ENCODE peak calls at places on chromosomes 5 and 9, in ten cellular contexts. One of them, this sample, is unnamed.

GRCh38 chr5:128566170-128566569 is 28.1 kb upstream of the FBN2 start:
- DNase-seq in GM06990: no peak
- DNase-seq in lower leg skin: no peak
- DNase-seq in stimulated activated naive B cell treated with anti-CD40 and anti-IgM and Interleukin-4, amounts not matched to agents 10 μg/mL and 1 μg/mL and 100 μg/mL, for 72 hours: no peak
- DNase-seq in heart right ventricle: no peak
- DNase-seq in NCI-H2171: no peak
- DNase-seq in uterus: no peak
- DNase-seq in GM12878: no peak
- DNase-seq in aorta: no peak
- DNase-seq in activated gamma-delta T cell treated with Interleukin-2 at 50 U/mL for 16 hours: no peak
- DNase-seq in this sample: no peak

GRCh38 chr9:122133263-122133983 is 26.2 kb downstream of the NDUFA8 start:
- DNase-seq in GM06990: no peak
- DNase-seq in GM12878: no peak
- DNase-seq in activated gamma-delta T cell treated with Interleukin-2 at 50 U/mL for 16 hours: no peak
- DNase-seq in aorta: no peak
- DNase-seq in stimulated activated naive B cell treated with anti-CD40 and anti-IgM and Interleukin-4, amounts not matched to agents 10 μg/mL and 1 μg/mL and 100 μg/mL, for 72 hours: no peak
- DNase-seq in lower leg skin: peak; percentile 86
- DNase-seq in heart right ventricle: peak; percentile 66
- DNase-seq in uterus: peak; percentile 73
- DNase-seq in NCI-H2171: no peak
- DNase-seq in this sample: no peak

GRCh38 chr9:88657893-88658292 is 122.9 kb downstream of the NXNL2 start:
- DNase-seq in lower leg skin: no peak
- DNase-seq in aorta: no peak
- DNase-seq in NCI-H2171: no peak
- DNase-seq in GM06990: no peak
- DNase-seq in heart right ventricle: no peak
- DNase-seq in uterus: no peak
- DNase-seq in activated gamma-delta T cell treated with Interleukin-2 at 50 U/mL for 16 hours: no peak
- DNase-seq in GM12878: no peak
- DNase-seq in stimulated activated naive B cell treated with anti-CD40 and anti-IgM and Interleukin-4, amounts not matched to agents 10 μg/mL and 1 μg/mL and 100 μg/mL, for 72 hours: no peak
- DNase-seq in this sample: no peak

GRCh38 chr5:22835630-22836029 is 17.5 kb downstream of the CDH12 start:
- DNase-seq in aorta: no peak
- DNase-seq in activated gamma-delta T cell treated with Interleukin-2 at 50 U/mL for 16 hours: no peak
- DNase-seq in stimulated activated naive B cell treated with anti-CD40 and anti-IgM and Interleukin-4, amounts not matched to agents 10 μg/mL and 1 μg/mL and 100 μg/mL, for 72 hours: no peak
- DNase-seq in heart right ventricle: no peak
- DNase-seq in GM06990: no peak
- DNase-seq in GM12878: no peak
- DNase-seq in uterus: no peak
- DNase-seq in lower leg skin: no peak
- DNase-seq in NCI-H2171: peak; percentile 46
- DNase-seq in this sample: no peak

GRCh38 chr5:143314664-143315063 is 88.8 kb downstream of the NR3C1 start:
- DNase-seq in lower leg skin: no peak
- DNase-seq in aorta: no peak
- DNase-seq in activated gamma-delta T cell treated with Interleukin-2 at 50 U/mL for 16 hours: no peak
- DNase-seq in GM06990: no peak
- DNase-seq in uterus: no peak
- DNase-seq in NCI-H2171: no peak
- DNase-seq in GM12878: no peak
- DNase-seq in heart right ventricle: no peak
- DNase-seq in stimulated activated naive B cell treated with anti-CD40 and anti-IgM and Interleukin-4, amounts not matched to agents 10 μg/mL and 1 μg/mL and 100 μg/mL, for 72 hours: no peak
- DNase-seq in this sample: no peak

GRCh38 chr5:1199649-1200494 is 1.5 kb upstream of the SLC6A19 start:
- DNase-seq in lower leg skin: no peak
- DNase-seq in stimulated activated naive B cell treated with anti-CD40 and anti-IgM and Interleukin-4, amounts not matched to agents 10 μg/mL and 1 μg/mL and 100 μg/mL, for 72 hours: no peak
- DNase-seq in uterus: no peak
- DNase-seq in GM12878: no peak
- DNase-seq in activated gamma-delta T cell treated with Interleukin-2 at 50 U/mL for 16 hours: no peak
- DNase-seq in aorta: peak; percentile 57
- DNase-seq in GM06990: no peak
- DNase-seq in NCI-H2171: no peak
- DNase-seq in heart right ventricle: no peak
- DNase-seq in this sample: no peak

GRCh38 chr5:40685191-40685590 is 5.5 kb downstream of the PTGER4 start:
- DNase-seq in uterus: no peak
- DNase-seq in activated gamma-delta T cell treated with Interleukin-2 at 50 U/mL for 16 hours: no peak
- DNase-seq in stimulated activated naive B cell treated with anti-CD40 and anti-IgM and Interleukin-4, amounts not matched to agents 10 μg/mL and 1 μg/mL and 100 μg/mL, for 72 hours: no peak
- DNase-seq in heart right ventricle: no peak
- DNase-seq in NCI-H2171: no peak
- DNase-seq in GM12878: no peak
- DNase-seq in lower leg skin: no peak
- DNase-seq in GM06990: no peak
- DNase-seq in aorta: no peak
- DNase-seq in this sample: no peak

GRCh38 chr5:61777292-61777691 is 445.2 kb downstream of the ZSWIM6 start:
- DNase-seq in stimulated activated naive B cell treated with anti-CD40 and anti-IgM and Interleukin-4, amounts not matched to agents 10 μg/mL and 1 μg/mL and 100 μg/mL, for 72 hours: no peak
- DNase-seq in uterus: no peak
- DNase-seq in GM12878: no peak
- DNase-seq in GM06990: no peak
- DNase-seq in aorta: no peak
- DNase-seq in activated gamma-delta T cell treated with Interleukin-2 at 50 U/mL for 16 hours: no peak
- DNase-seq in NCI-H2171: no peak
- DNase-seq in lower leg skin: no peak
- DNase-seq in heart right ventricle: no peak
- DNase-seq in this sample: no peak

GRCh38 chr9:69611221-69611620 is 61.0 kb downstream of the APBA1 start:
- DNase-seq in uterus: no peak
- DNase-seq in heart right ventricle: no peak
- DNase-seq in NCI-H2171: no peak
- DNase-seq in GM12878: no peak
- DNase-seq in stimulated activated naive B cell treated with anti-CD40 and anti-IgM and Interleukin-4, amounts not matched to agents 10 μg/mL and 1 μg/mL and 100 μg/mL, for 72 hours: no peak
- DNase-seq in activated gamma-delta T cell treated with Interleukin-2 at 50 U/mL for 16 hours: no peak
- DNase-seq in lower leg skin: no peak
- DNase-seq in aorta: no peak
- DNase-seq in GM06990: no peak
- DNase-seq in this sample: no peak

GRCh38 chr5:79378510-79379186 is 135.3 kb downstream of the HOMER1 start:
- DNase-seq in uterus: no peak
- DNase-seq in activated gamma-delta T cell treated with Interleukin-2 at 50 U/mL for 16 hours: no peak
- DNase-seq in aorta: no peak
- DNase-seq in GM06990: no peak
- DNase-seq in GM12878: no peak
- DNase-seq in lower leg skin: no peak
- DNase-seq in heart right ventricle: peak; percentile 9
- DNase-seq in NCI-H2171: no peak
- DNase-seq in stimulated activated naive B cell treated with anti-CD40 and anti-IgM and Interleukin-4, amounts not matched to agents 10 μg/mL and 1 μg/mL and 100 μg/mL, for 72 hours: no peak
- DNase-seq in this sample: no peak

GRCh38 chr5:60184599-60184998 is 291.1 kb upstream of the PDE4D start:
- DNase-seq in aorta: no peak
- DNase-seq in NCI-H2171: no peak
- DNase-seq in heart right ventricle: no peak
- DNase-seq in lower leg skin: no peak
- DNase-seq in stimulated activated naive B cell treated with anti-CD40 and anti-IgM and Interleukin-4, amounts not matched to agents 10 μg/mL and 1 μg/mL and 100 μg/mL, for 72 hours: no peak
- DNase-seq in uterus: no peak
- DNase-seq in GM06990: no peak
- DNase-seq in activated gamma-delta T cell treated with Interleukin-2 at 50 U/mL for 16 hours: no peak
- DNase-seq in GM12878: no peak
- DNase-seq in this sample: no peak

GRCh38 chr5:124642148-124642547 is 104.3 kb downstream of the ZNF608 start:
- DNase-seq in stimulated activated naive B cell treated with anti-CD40 and anti-IgM and Interleukin-4, amounts not matched to agents 10 μg/mL and 1 μg/mL and 100 μg/mL, for 72 hours: no peak
- DNase-seq in GM12878: no peak
- DNase-seq in uterus: no peak
- DNase-seq in heart right ventricle: no peak
- DNase-seq in NCI-H2171: no peak
- DNase-seq in activated gamma-delta T cell treated with Interleukin-2 at 50 U/mL for 16 hours: no peak
- DNase-seq in GM06990: no peak
- DNase-seq in lower leg skin: no peak
- DNase-seq in aorta: no peak
- DNase-seq in this sample: no peak

GRCh38 chr5:59038169-59039002 is 455.5 kb downstream of the RAB3C start:
- DNase-seq in GM12878: no peak
- DNase-seq in uterus: no peak
- DNase-seq in aorta: no peak
- DNase-seq in NCI-H2171: no peak
- DNase-seq in stimulated activated naive B cell treated with anti-CD40 and anti-IgM and Interleukin-4, amounts not matched to agents 10 μg/mL and 1 μg/mL and 100 μg/mL, for 72 hours: no peak
- DNase-seq in GM06990: no peak
- DNase-seq in heart right ventricle: peak; percentile 14
- DNase-seq in lower leg skin: no peak
- DNase-seq in activated gamma-delta T cell treated with Interleukin-2 at 50 U/mL for 16 hours: peak; percentile 21
- DNase-seq in this sample: no peak

GRCh38 chr5:68709229-68709628 is 384.6 kb upstream of the SLC30A5 start:
- DNase-seq in heart right ventricle: peak; percentile 37
- DNase-seq in GM12878: no peak
- DNase-seq in aorta: no peak
- DNase-seq in uterus: no peak
- DNase-seq in NCI-H2171: no peak
- DNase-seq in GM06990: no peak
- DNase-seq in stimulated activated naive B cell treated with anti-CD40 and anti-IgM and Interleukin-4, amounts not matched to agents 10 μg/mL and 1 μg/mL and 100 μg/mL, for 72 hours: no peak
- DNase-seq in activated gamma-delta T cell treated with Interleukin-2 at 50 U/mL for 16 hours: no peak
- DNase-seq in lower leg skin: no peak
- DNase-seq in this sample: no peak

GRCh38 chr9:37464006-37464405 is 1.2 kb downstream of the ZBTB5 start:
- DNase-seq in GM06990: no peak
- DNase-seq in stimulated activated naive B cell treated with anti-CD40 and anti-IgM and Interleukin-4, amounts not matched to agents 10 μg/mL and 1 μg/mL and 100 μg/mL, for 72 hours: no peak
- DNase-seq in GM12878: no peak
- DNase-seq in aorta: no peak
- DNase-seq in lower leg skin: no peak
- DNase-seq in heart right ventricle: no peak
- DNase-seq in activated gamma-delta T cell treated with Interleukin-2 at 50 U/mL for 16 hours: no peak
- DNase-seq in NCI-H2171: no peak
- DNase-seq in uterus: no peak
- DNase-seq in this sample: no peak

GRCh38 chr9:87556821-87557220 is 59.2 kb downstream of the DAPK1 start:
- DNase-seq in heart right ventricle: peak; percentile 21
- DNase-seq in GM12878: no peak
- DNase-seq in GM06990: no peak
- DNase-seq in uterus: peak; percentile 31
- DNase-seq in stimulated activated naive B cell treated with anti-CD40 and anti-IgM and Interleukin-4, amounts not matched to agents 10 μg/mL and 1 μg/mL and 100 μg/mL, for 72 hours: peak; percentile 37
- DNase-seq in lower leg skin: no peak
- DNase-seq in aorta: no peak
- DNase-seq in activated gamma-delta T cell treated with Interleukin-2 at 50 U/mL for 16 hours: no peak
- DNase-seq in NCI-H2171: no peak
- DNase-seq in this sample: peak; percentile 47

GRCh38 chr5:125408582-125409069 is 662.2 kb upstream of the ZNF608 start:
- DNase-seq in activated gamma-delta T cell treated with Interleukin-2 at 50 U/mL for 16 hours: no peak
- DNase-seq in heart right ventricle: no peak
- DNase-seq in aorta: no peak
- DNase-seq in NCI-H2171: no peak
- DNase-seq in uterus: peak; percentile 47
- DNase-seq in stimulated activated naive B cell treated with anti-CD40 and anti-IgM and Interleukin-4, amounts not matched to agents 10 μg/mL and 1 μg/mL and 100 μg/mL, for 72 hours: peak; percentile 4
- DNase-seq in GM06990: peak; percentile 28
- DNase-seq in GM12878: no peak
- DNase-seq in lower leg skin: no peak
- DNase-seq in this sample: peak; percentile 83

GRCh38 chr9:134604834-134605233 is 36.8 kb upstream of the COL5A1 start:
- DNase-seq in heart right ventricle: peak; percentile 1
- DNase-seq in aorta: no peak
- DNase-seq in lower leg skin: peak; percentile 80
- DNase-seq in GM12878: no peak
- DNase-seq in NCI-H2171: no peak
- DNase-seq in uterus: peak; percentile 13
- DNase-seq in activated gamma-delta T cell treated with Interleukin-2 at 50 U/mL for 16 hours: no peak
- DNase-seq in stimulated activated naive B cell treated with anti-CD40 and anti-IgM and Interleukin-4, amounts not matched to agents 10 μg/mL and 1 μg/mL and 100 μg/mL, for 72 hours: no peak
- DNase-seq in GM06990: no peak
- DNase-seq in this sample: peak; percentile 33

GRCh38 chr9:17135578-17135904 is 701 bp downstream of the CNTLN start:
- DNase-seq in uterus: no peak
- DNase-seq in NCI-H2171: no peak
- DNase-seq in GM06990: no peak
- DNase-seq in lower leg skin: peak; percentile 86
- DNase-seq in GM12878: no peak
- DNase-seq in heart right ventricle: peak; percentile 17
- DNase-seq in stimulated activated naive B cell treated with anti-CD40 and anti-IgM and Interleukin-4, amounts not matched to agents 10 μg/mL and 1 μg/mL and 100 μg/mL, for 72 hours: peak; percentile 6
- DNase-seq in aorta: no peak
- DNase-seq in activated gamma-delta T cell treated with Interleukin-2 at 50 U/mL for 16 hours: no peak
- DNase-seq in this sample: peak; percentile 26

GRCh38 chr5:10691826-10692785 is 68.9 kb downstream of the DAP start:
- DNase-seq in GM12878: no peak
- DNase-seq in uterus: no peak
- DNase-seq in activated gamma-delta T cell treated with Interleukin-2 at 50 U/mL for 16 hours: no peak
- DNase-seq in GM06990: no peak
- DNase-seq in stimulated activated naive B cell treated with anti-CD40 and anti-IgM and Interleukin-4, amounts not matched to agents 10 μg/mL and 1 μg/mL and 100 μg/mL, for 72 hours: no peak
- DNase-seq in aorta: no peak
- DNase-seq in heart right ventricle: no peak
- DNase-seq in NCI-H2171: no peak
- DNase-seq in lower leg skin: no peak
- DNase-seq in this sample: no peak

GRCh38 chr9:130186051-130186450 is 13.8 kb downstream of the NCS1 start:
- DNase-seq in NCI-H2171: no peak
- DNase-seq in activated gamma-delta T cell treated with Interleukin-2 at 50 U/mL for 16 hours: no peak
- DNase-seq in heart right ventricle: no peak
- DNase-seq in lower leg skin: no peak
- DNase-seq in aorta: no peak
- DNase-seq in uterus: peak; percentile 26
- DNase-seq in stimulated activated naive B cell treated with anti-CD40 and anti-IgM and Interleukin-4, amounts not matched to agents 10 μg/mL and 1 μg/mL and 100 μg/mL, for 72 hours: no peak
- DNase-seq in GM06990: no peak
- DNase-seq in GM12878: no peak
- DNase-seq in this sample: no peak

GRCh38 chr9:97473717-97474116 is 27.7 kb upstream of the TMOD1 start:
- DNase-seq in activated gamma-delta T cell treated with Interleukin-2 at 50 U/mL for 16 hours: no peak
- DNase-seq in heart right ventricle: no peak
- DNase-seq in GM06990: no peak
- DNase-seq in lower leg skin: no peak
- DNase-seq in aorta: no peak
- DNase-seq in NCI-H2171: no peak
- DNase-seq in uterus: no peak
- DNase-seq in GM12878: no peak
- DNase-seq in stimulated activated naive B cell treated with anti-CD40 and anti-IgM and Interleukin-4, amounts not matched to agents 10 μg/mL and 1 μg/mL and 100 μg/mL, for 72 hours: no peak
- DNase-seq in this sample: no peak

GRCh38 chr5:150058480-150059126 is 27.8 kb downstream of the CSF1R start:
- DNase-seq in uterus: no peak
- DNase-seq in activated gamma-delta T cell treated with Interleukin-2 at 50 U/mL for 16 hours: no peak
- DNase-seq in lower leg skin: no peak
- DNase-seq in NCI-H2171: no peak
- DNase-seq in GM06990: no peak
- DNase-seq in aorta: no peak
- DNase-seq in heart right ventricle: peak; percentile 40
- DNase-seq in GM12878: no peak
- DNase-seq in stimulated activated naive B cell treated with anti-CD40 and anti-IgM and Interleukin-4, amounts not matched to agents 10 μg/mL and 1 μg/mL and 100 μg/mL, for 72 hours: peak; percentile 15
- DNase-seq in this sample: no peak

GRCh38 chr9:136754059-136754572 is 3.9 kb downstream of the LCN8 start:
- DNase-seq in uterus: no peak
- DNase-seq in aorta: no peak
- DNase-seq in activated gamma-delta T cell treated with Interleukin-2 at 50 U/mL for 16 hours: no peak
- DNase-seq in lower leg skin: no peak
- DNase-seq in NCI-H2171: no peak
- DNase-seq in GM06990: no peak
- DNase-seq in GM12878: no peak
- DNase-seq in heart right ventricle: no peak
- DNase-seq in stimulated activated naive B cell treated with anti-CD40 and anti-IgM and Interleukin-4, amounts not matched to agents 10 μg/mL and 1 μg/mL and 100 μg/mL, for 72 hours: no peak
- DNase-seq in this sample: no peak